ENCODE peak calls at places on chromosomes 5 and 9, in ten cellular contexts. I, S, F, A, Y, C, K, V, Z and M are unnamed samples.

GRCh38 chr5:59062986-59063683 is 480.3 kb downstream of the RAB3C start:
- DNase-seq in V (no peak), A (no peak), K (no peak), Z (no peak), S (no peak), F (no peak), I (no peak), C (no peak), Y (peak; percentile 96), M (no peak)

GRCh38 chr9:123678038-123678877 is 251.7 kb downstream of the DENND1A start:
- DNase-seq in C (no peak), F (no peak), V (no peak), I (no peak), S (no peak), A (peak; percentile 36), Y (no peak), K (no peak), Z (no peak), M (no peak)

GRCh38 chr5:1325191-1325741 is 19.6 kb downstream of the CLPTM1L start:
- DNase-seq in Y (no peak), F (no peak), Z (no peak), S (no peak), A (no peak), K (no peak), C (no peak), V (no peak), I (no peak), M (no peak)

GRCh38 chr5:56737918-56738606 is 77.3 kb upstream of the MAP3K1 start:
- DNase-seq in A (no peak), Y (no peak), Z (no peak), I (no peak), S (no peak), K (no peak), C (no peak), V (no peak), F (no peak), M (no peak)

GRCh38 chr5:143738415-143739401 is 73.3 kb upstream of the HMHB1 start:
- DNase-seq in I (no peak), K (no peak), F (no peak), C (no peak), S (no peak), A (no peak), Z (no peak), Y (no peak), V (no peak), M (no peak)

GRCh38 chr5:150556106-150556505 is 48.2 kb downstream of the NDST1 start:
- DNase-seq in K (no peak), I (no peak), V (no peak), C (no peak), Z (no peak), F (no peak), S (no peak), Y (no peak), A (no peak), M (no peak)

GRCh38 chr9:117359910-117360309 is 54.9 kb downstream of the ASTN2 start:
- DNase-seq in S (no peak), C (no peak), A (no peak), I (no peak), K (no peak), Y (no peak), Z (no peak), V (no peak), F (no peak), M (no peak)

GRCh38 chr5:177365845-177366527 is 8.3 kb downstream of the RGS14 start:
- DNase-seq in C (no peak), F (no peak), I (no peak), A (no peak), K (no peak), S (no peak), V (no peak), Y (no peak), Z (no peak), M (no peak)

GRCh38 chr9:19517202-19517942 is 108.6 kb downstream of the ACER2 start:
- DNase-seq in C (no peak), F (no peak), K (no peak), A (no peak), Z (no peak), V (no peak), Y (no peak), S (no peak), I (no peak), M (no peak)